ENCODE peak calls at places on chromosomes 4 and X, in eight cellular contexts. U is progenitor cell of endocrine pancreas; S is T-helper 2 cell; R is stimulated activated naive CD8-positive, alpha-beta T cell treated with anti-CD3 and anti-CD28 coated beads, Interleukin-15, amount 100 ng/mL, for 72 hours; F is activated T-cell treated with anti-CD3 and anti-CD28 coated beads, Interleukin-2, amount 50 U/mL, for 72 hours; Q is GM23248; K is NCI-H69; B is kidney epithelial cell. O is an unnamed sample.

GRCh38 chr4:181897935-181898334 is 345.3 kb upstream of the TENM3 start:
- DNase-seq in U (no peak), S (no peak), R (no peak), F (no peak), Q (peak; percentile 44), K (no peak), B (peak; percentile 47), O (no peak)

GRCh38 chrX:105816517-105816916 is 5.8 kb upstream of the NRK start:
- DNase-seq in U (no peak), S (no peak), R (no peak), F (no peak), Q (no peak), K (no peak), B (no peak), O (no peak)

GRCh38 chr4:137611998-137612700 is 79.9 kb upstream of the PCDH18 start:
- DNase-seq in U (no peak), S (no peak), R (no peak), F (no peak), Q (peak; percentile 21), K (no peak), B (no peak), O (no peak)

GRCh38 chrX:120769576-120770341 is 105.9 kb downstream of the CT47B1 start:
- DNase-seq in U (no peak), S (no peak), R (no peak), F (no peak), Q (peak; percentile 75), K (peak; percentile 84), B (peak; percentile 21), O (no peak)

GRCh38 chrX:30196322-30196721 is 19.0 kb upstream of the MAGEB2 start:
- DNase-seq in U (no peak), S (no peak), R (no peak), F (no peak), Q (peak; percentile 15), K (no peak), B (no peak), O (no peak)

GRCh38 chr4:1783011-1783410 is 10.1 kb upstream of the FGFR3 start:
- DNase-seq in U (no peak), S (no peak), R (no peak), F (no peak), Q (no peak), K (peak; percentile 17), B (no peak), O (no peak)

GRCh38 chrX:153726286-153727107 is 1.8 kb downstream of the ABCD1 start:
- DNase-seq in U (peak; percentile 19), S (no peak), R (peak; percentile 35), F (peak; percentile 29), Q (peak; percentile 73), K (peak; percentile 47), B (no peak), O (no peak)

GRCh38 chrX:31251336-31251735 is 179.5 kb upstream of the FTHL17 start:
- DNase-seq in U (no peak), S (no peak), R (no peak), F (no peak), Q (peak; percentile 53), K (no peak), B (no peak), O (no peak)

GRCh38 chr4:40916880-40917279 is 167.1 kb downstream of the NSUN7 start:
- DNase-seq in U (no peak), S (peak; percentile 13), R (peak; percentile 50), F (peak; percentile 72), Q (peak; percentile 57), K (peak; percentile 28), B (no peak), O (no peak)

GRCh38 chr4:53315300-53315699 is 50.6 kb downstream of the SCFD2 start:
- DNase-seq in U (no peak), S (no peak), R (no peak), F (no peak), Q (no peak), K (peak; percentile 2), B (no peak), O (no peak)

GRCh38 chr4:120718979-120719566 is 203.5 kb downstream of the PRDM5 start:
- DNase-seq in U (no peak), S (no peak), R (peak; percentile 21), F (peak; percentile 23), Q (peak; percentile 65), K (peak; percentile 32), B (no peak), O (no peak)

GRCh38 chrX:27987862-27988646 is 6.8 kb upstream of the DCAF8L1 start:
- DNase-seq in U (peak; percentile 30), S (no peak), R (no peak), F (no peak), Q (no peak), K (no peak), B (no peak), O (no peak)

GRCh38 chrX:9566150-9566621 is 101.3 kb downstream of the TBL1X start:
- DNase-seq in U (no peak), S (no peak), R (peak; percentile 11), F (peak; percentile 5), Q (peak; percentile 86), K (peak; percentile 61), B (peak; percentile 41), O (peak; percentile 42)

GRCh38 chr4:189787216-189788031 is 153.2 kb upstream of the FRG1 start:
- DNase-seq in U (no peak), S (no peak), R (no peak), F (no peak), Q (peak; percentile 45), K (no peak), B (no peak), O (no peak)

GRCh38 chrX:38175140-38175539 is 45.5 kb downstream of the SRPX start:
- DNase-seq in U (peak; percentile 18), S (no peak), R (no peak), F (peak; percentile 0), Q (peak; percentile 21), K (peak; percentile 90), B (no peak), O (peak; percentile 1)

GRCh38 chr4:95167809-95168208 is 381.0 kb downstream of the UNC5C start:
- DNase-seq in U (no peak), S (no peak), R (no peak), F (peak; percentile 6), Q (peak; percentile 29), K (no peak), B (no peak), O (no peak)

GRCh38 chr4:89298788-89299152 is 8.8 kb downstream of the GPRIN3 start:
- DNase-seq in U (no peak), S (no peak), R (peak; percentile 40), F (no peak), Q (peak; percentile 66), K (peak; percentile 84), B (no peak), O (no peak)

GRCh38 chrX:11188664-11189063 is 77.5 kb downstream of the HCCS start:
- DNase-seq in U (no peak), S (no peak), R (no peak), F (peak; percentile 1), Q (peak; percentile 58), K (no peak), B (no peak), O (peak; percentile 38)

GRCh38 chrX:71099736-71100135 is 4.1 kb downstream of the FOXO4 start:
- DNase-seq in U (no peak), S (no peak), R (no peak), F (no peak), Q (no peak), K (no peak), B (no peak), O (no peak)

GRCh38 chr4:52822583-52823477 is 39.3 kb upstream of the RASL11B start:
- DNase-seq in U (no peak), S (no peak), R (peak; percentile 27), F (peak; percentile 28), Q (peak; percentile 59), K (no peak), B (no peak), O (no peak)

GRCh38 chr4:128068927-128069326 is 7.8 kb downstream of the LARP1B start:
- DNase-seq in U (no peak), S (no peak), R (peak; percentile 17), F (no peak), Q (peak; percentile 35), K (peak; percentile 13), B (no peak), O (no peak)

GRCh38 chrX:65536291-65536690 is 1.7 kb upstream of the LAS1L start:
- DNase-seq in U (no peak), S (no peak), R (no peak), F (no peak), Q (no peak), K (peak; percentile 0), B (no peak), O (no peak)

GRCh38 chr4:53656421-53656981 is 65.2 kb upstream of the LNX1 start:
- DNase-seq in U (no peak), S (no peak), R (no peak), F (no peak), Q (peak; percentile 86), K (no peak), B (no peak), O (no peak)

GRCh38 chr4:69781458-69782418 is 21.3 kb upstream of the SULT1B1 start:
- DNase-seq in U (no peak), S (no peak), R (no peak), F (no peak), Q (no peak), K (peak; percentile 95), B (no peak), O (no peak)

GRCh38 chr4:140136509-140136908 is 17.5 kb downstream of the MAML3 start:
- DNase-seq in U (no peak), S (no peak), R (no peak), F (no peak), Q (peak; percentile 90), K (peak; percentile 36), B (no peak), O (no peak)

GRCh38 chr4:169342906-169343560 is 72.3 kb upstream of the SH3RF1 start:
- DNase-seq in U (no peak), S (no peak), R (no peak), F (no peak), Q (peak; percentile 63), K (no peak), B (peak; percentile 25), O (no peak)

GRCh38 chr4:48877827-48878535 is 28.6 kb downstream of the OCIAD2 start:
- DNase-seq in U (no peak), S (no peak), R (no peak), F (no peak), Q (no peak), K (no peak), B (no peak), O (peak; percentile 73)

O was measured in keratinocyte.